ENCODE peak calls at places on chromosome 3, in four cellular contexts. M is HT-29; T is M059J; N is central memory CD4-positive, alpha-beta T cell. S is an unnamed sample.

GRCh38 chr3:75192065-75192658 is 472.0 kb upstream of the FRG2C start:
- DNase-seq in M (peak), N (peak), T (peak), S (peak)

GRCh38 chr3:173397161-173398110 is at the start of gene NLGN1:
- DNase-seq in M (no peak), T (peak), N (no peak), S (no peak)

GRCh38 chr3:70726966-70727365 is 414.5 kb upstream of the MDFIC2 start:
- DNase-seq in T (peak), M (no peak), N (no peak), S (no peak)

GRCh38 chr3:149151843-149152242 is 22.4 kb downstream of the HPS3 start:
- DNase-seq in M (no peak), T (peak), N (no peak), S (no peak)

GRCh38 chr3:110955301-110955880 is 116.2 kb upstream of the NECTIN3 start:
- DNase-seq in M (no peak), T (peak), N (no peak), S (no peak)

GRCh38 chr3:33211444-33211843 is 7.2 kb downstream of the SUSD5 start:
- DNase-seq in T (peak), N (no peak), M (peak), S (no peak)

GRCh38 chr3:44114142-44114541 is 127.5 kb upstream of the TOPAZ1 start:
- DNase-seq in N (no peak), T (no peak), M (peak), S (no peak)

GRCh38 chr3:115667175-115668065 is 44.1 kb downstream of the GAP43 start:
- DNase-seq in M (no peak), T (peak), N (no peak), S (no peak)

GRCh38 chr3:11128682-11129632 is 25.3 kb upstream of the HRH1 start:
- DNase-seq in M (no peak), T (peak), N (no peak), S (no peak)

GRCh38 chr3:169812844-169813677 is at the start of the genes LRRC34 and LRRIQ4:
- DNase-seq in T (peak), N (peak), M (peak), S (peak)

GRCh38 chr3:45618081-45618509 is 23.5 kb downstream of the LIMD1 start:
- DNase-seq in N (no peak), M (no peak), T (no peak), S (no peak)

GRCh38 chr3:108569336-108569735 is 19.9 kb downstream of the CIP2A start:
- DNase-seq in M (no peak), T (no peak), N (no peak), S (no peak)

GRCh38 chr3:155870945-155871745 is 695 bp downstream of the GMPS start:
- DNase-seq in M (peak), N (peak), T (peak), S (peak)

GRCh38 chr3:51538459-51539290 is at the start of gene RAD54L2:
- DNase-seq in N (peak), T (peak), M (peak), S (peak)

GRCh38 chr3:56633602-56634371 is 49.3 kb downstream of the TASOR start:
- DNase-seq in M (no peak), T (no peak), N (no peak), S (no peak)

GRCh38 chr3:126104028-126104635 is 20.2 kb upstream of the SLC41A3 start:
- DNase-seq in T (no peak), M (no peak), N (no peak), S (no peak)

GRCh38 chr3:23161896-23162570 is 41.1 kb upstream of the UBE2E2 start:
- DNase-seq in T (peak), M (no peak), N (no peak), S (no peak)

GRCh38 chr3:10551821-10552630 is 46.6 kb upstream of the ATP2B2 start:
- DNase-seq in T (peak), N (peak), M (peak), S (peak)

GRCh38 chr3:58801541-58801940 is 135.0 kb upstream of the FAM3D start:
- DNase-seq in T (no peak), M (no peak), N (no peak), S (no peak)

S was measured in T follicular helper cell.